ENCODE peak calls at places on chromosomes 3 and 15, in five cellular contexts. E is endothelial cell; L is kidney tubule cell; N is CD8-positive, alpha-beta memory T cell; J is HFFc6. G is an unnamed sample.

GRCh38 chr3:109178701-109179100 is 42.2 kb downstream of the C3orf85 start:
- DNase-seq in J (no peak), E (no peak), L (peak), N (no peak), G (no peak)

GRCh38 chr3:147392083-147392916 is 14.0 kb downstream of the ZIC4 start:
- DNase-seq in N (no peak), L (peak), J (peak), E (peak), G (no peak)

GRCh38 chr3:63900459-63900858 is 11.7 kb downstream of the SCAANT1 start:
- DNase-seq in J (no peak), E (peak), N (no peak), L (no peak), G (peak)

GRCh38 chr3:15064299-15064834 is 748 bp downstream of the MRPS25 start:
- DNase-seq in L (peak), N (no peak), E (no peak), J (peak), G (no peak)

GRCh38 chr3:46006243-46006642 is 10.6 kb upstream of the FYCO1 start:
- DNase-seq in N (no peak), E (no peak), L (no peak), J (no peak), G (no peak)

GRCh38 chr3:58487140-58487886 is 4.6 kb upstream of the KCTD6 start:
- DNase-seq in J (peak), E (no peak), L (peak), N (no peak), G (peak)

GRCh38 chr15:64903331-64903950 is 8.3 kb upstream of the ANKDD1A start:
- DNase-seq in E (no peak), N (no peak), L (no peak), J (no peak), G (no peak)

GRCh38 chr3:133474251-133474801 is 74.5 kb downstream of the BFSP2 start:
- DNase-seq in L (no peak), J (no peak), N (no peak), E (no peak), G (peak)

GRCh38 chr3:195757827-195758226 is 37.0 kb downstream of the MUC20 start:
- DNase-seq in L (no peak), E (no peak), N (no peak), J (no peak), G (no peak)

GRCh38 chr3:135565481-135565880 is 400.0 kb upstream of the PPP2R3A start:
- DNase-seq in L (no peak), N (no peak), E (no peak), J (no peak), G (no peak)

GRCh38 chr3:53072653-53073552 is 27.0 kb upstream of the SFMBT1 start:
- DNase-seq in L (peak), J (peak), E (peak), N (peak), G (peak)

GRCh38 chr3:43378066-43378935 is 92.0 kb downstream of the SNRK start:
- DNase-seq in L (peak), E (no peak), N (peak), J (peak), G (no peak)

GRCh38 chr15:73558529-73558928 is 74.7 kb downstream of the NPTN start:
- DNase-seq in L (peak), E (no peak), N (no peak), J (no peak), G (no peak)

GRCh38 chr15:42046597-42046996 is 25.8 kb upstream of the PLA2G4E start:
- DNase-seq in E (no peak), L (no peak), N (no peak), J (no peak), G (no peak)